ENCODE peak calls at places on chromosomes 7 and 10, in seven cellular contexts. Y is Panc1, P is RWPE1, A is mucosa of descending colon, U is fibroblast of mammary gland, I is fibroblast of the aortic adventitia, E is prostate gland. F is an unnamed sample.

GRCh38 chr10:2980791-2981360 is 86.5 kb upstream of the PFKP start:
- DNase-seq in Y (no peak), P (no peak), A (no peak), U (peak; percentile 67), I (peak; percentile 25), E (no peak), F (no peak)

GRCh38 chr7:138752568-138753518 is 45.0 kb upstream of the TMEM213 start:
- DNase-seq in Y (peak; percentile 100), P (no peak), A (peak; percentile 85), U (no peak), I (no peak), E (peak; percentile 11), F (no peak)

GRCh38 chr7:45240187-45240776 is 82.7 kb downstream of the RAMP3 start:
- DNase-seq in Y (no peak), P (peak; percentile 49), A (no peak), U (no peak), I (peak; percentile 3), E (no peak), F (no peak)

GRCh38 chr10:52578871-52579405 is 193.6 kb downstream of the MBL2 start:
- DNase-seq in Y (no peak), P (no peak), A (no peak), U (no peak), I (peak; percentile 81), E (no peak), F (no peak)

GRCh38 chr10:96417432-96417831 is 58.6 kb upstream of the OPALIN start:
- DNase-seq in Y (no peak), P (no peak), A (no peak), U (no peak), I (no peak), E (no peak), F (no peak)

GRCh38 chr7:1933066-1933835 is 263.2 kb downstream of the ELFN1 start:
- DNase-seq in Y (no peak), P (no peak), A (no peak), U (no peak), I (no peak), E (no peak), F (no peak)

GRCh38 chr7:101947899-101948298 is 130.5 kb downstream of the CUX1 start:
- DNase-seq in Y (no peak), P (no peak), A (no peak), U (no peak), I (peak; percentile 26), E (no peak), F (no peak)

GRCh38 chr7:22884911-22885823 is 62.5 kb upstream of the TOMM7 start:
- DNase-seq in Y (no peak), P (no peak), A (no peak), U (peak; percentile 22), I (no peak), E (no peak), F (no peak)

GRCh38 chr7:31307941-31308340 is 32.6 kb downstream of the NEUROD6 start:
- DNase-seq in Y (no peak), P (no peak), A (no peak), U (no peak), I (no peak), E (no peak), F (no peak)

GRCh38 chr10:45470098-45471012 is 96.3 kb downstream of the ALOX5 start:
- DNase-seq in Y (no peak), P (no peak), A (no peak), U (peak; percentile 8), I (peak; percentile 48), E (peak; percentile 46), F (no peak)

GRCh38 chr7:104883718-104884452 is 130.1 kb upstream of the KMT2E start:
- DNase-seq in Y (peak; percentile 51), P (peak; percentile 80), A (peak; percentile 90), U (peak; percentile 84), I (peak; percentile 83), E (peak; percentile 88), F (peak; percentile 86)

GRCh38 chr10:89537361-89537760 is 2.0 kb upstream of the SLC16A12 start:
- DNase-seq in Y (no peak), P (no peak), A (no peak), U (no peak), I (no peak), E (no peak), F (no peak)

GRCh38 chr10:89532476-89532875 is 2.9 kb downstream of the SLC16A12 start:
- DNase-seq in Y (no peak), P (no peak), A (no peak), U (no peak), I (no peak), E (no peak), F (no peak)

GRCh38 chr10:89534826-89535166 is 598 bp downstream of the SLC16A12 start:
- DNase-seq in Y (no peak), P (no peak), A (no peak), U (no peak), I (no peak), E (no peak), F (no peak)

GRCh38 chr10:89536013-89536354 is 590 bp upstream of the SLC16A12 start:
- DNase-seq in Y (no peak), P (no peak), A (no peak), U (no peak), I (no peak), E (no peak), F (no peak)

DNA sequence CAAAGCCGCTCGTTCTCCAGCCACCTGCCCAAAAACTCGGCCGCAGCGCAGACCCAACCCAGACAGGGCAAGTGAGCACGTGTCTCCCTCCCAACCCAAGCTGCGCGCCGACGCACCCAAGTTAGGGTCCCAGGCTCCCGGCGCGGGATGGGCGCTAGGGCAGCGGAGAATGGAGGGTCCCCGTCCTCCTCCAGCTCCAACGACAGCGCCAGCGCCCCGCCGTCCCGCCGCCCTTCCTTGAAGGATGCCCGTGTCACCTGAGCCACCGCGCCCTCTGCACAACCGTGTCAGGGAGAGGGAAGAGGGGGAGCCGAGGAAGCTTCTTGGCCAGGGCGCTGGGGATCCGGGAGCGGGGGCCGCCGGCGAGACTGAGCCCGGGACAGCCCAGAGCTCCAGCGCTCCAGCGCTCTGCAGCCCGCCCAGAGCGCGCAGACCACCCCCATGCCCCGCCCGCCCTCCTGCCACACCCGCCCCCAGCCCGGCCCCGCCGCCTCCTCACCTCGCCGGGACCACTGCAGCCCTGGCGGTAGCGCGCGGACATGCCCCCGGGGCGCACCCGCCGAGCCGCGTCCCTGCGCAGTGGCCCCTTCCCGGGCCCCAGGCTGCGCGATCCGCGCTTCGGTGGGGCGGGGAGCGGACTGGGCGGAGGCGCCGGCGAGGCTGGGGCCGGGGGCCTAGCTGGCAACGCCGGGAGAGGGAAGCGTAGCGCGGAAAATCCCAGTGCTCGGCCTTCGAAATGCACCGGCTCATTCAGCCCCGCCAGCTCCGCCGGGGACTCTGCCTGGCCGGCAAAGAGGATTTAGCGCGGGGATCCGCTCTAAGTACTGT is at the start of gene SLC16A12:
- DNase-seq in Y (no peak), P (peak; percentile 34), A (no peak), U (no peak), I (no peak), E (no peak), F (peak; percentile 70)
- TF ChIP-seq CTCF in Y (peak; percentile 9), P (no peak), A (no peak), U (no peak), I (no peak), E (no peak), F (no peak)

GRCh38 chr7:157767466-157767865 is 430.7 kb downstream of the DNAJB6 start:
- DNase-seq in Y (no peak), P (no peak), A (peak; percentile 11), U (no peak), I (no peak), E (no peak), F (no peak)
- TF ChIP-seq CTCF in Y (no peak), P (no peak), A (no peak), U (no peak), I (no peak), E (no peak), F (no peak)

DNA sequence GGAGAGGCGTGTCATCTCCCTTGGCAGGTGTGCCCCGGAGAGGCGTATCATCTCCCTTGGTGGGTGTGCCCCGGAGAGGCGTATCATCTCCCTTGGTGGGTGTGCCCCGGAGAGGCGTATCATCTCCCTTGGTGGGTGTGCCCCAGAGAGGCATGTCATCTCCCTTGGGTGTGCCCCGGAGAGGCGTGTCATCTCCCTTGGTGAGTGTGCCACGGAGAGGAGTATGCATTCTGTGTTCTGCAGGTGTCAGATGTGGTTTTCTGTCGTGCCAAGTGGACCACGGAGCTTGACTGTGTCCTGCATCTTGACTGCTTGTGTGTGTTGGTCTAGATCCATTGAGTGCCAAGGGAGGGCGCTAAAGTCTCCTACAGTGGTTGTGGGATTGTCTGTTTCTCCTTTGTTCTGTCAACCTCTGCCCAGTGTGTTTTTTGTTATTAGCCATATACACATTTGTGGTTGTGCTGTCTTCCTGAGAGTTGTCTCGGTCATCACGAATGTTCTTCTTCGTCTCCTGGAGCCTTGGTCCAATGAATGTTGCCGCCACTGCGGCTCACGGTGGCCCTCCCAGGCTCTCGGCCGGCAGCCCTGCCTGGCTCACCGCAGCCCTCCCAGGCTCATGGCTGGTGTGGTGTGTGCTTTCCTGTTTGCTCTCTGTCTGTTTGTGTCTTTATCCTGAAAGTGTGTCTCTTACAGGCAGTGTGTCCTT is 96.8 kb downstream of the INPP5A start:
- DNase-seq in Y (no peak), P (no peak), A (peak; percentile 75), U (no peak), I (no peak), E (no peak), F (no peak)
- TF ChIP-seq CTCF in Y (no peak), P (no peak), A (no peak), U (no peak), I (no peak), E (no peak), F (no peak)

DNA sequence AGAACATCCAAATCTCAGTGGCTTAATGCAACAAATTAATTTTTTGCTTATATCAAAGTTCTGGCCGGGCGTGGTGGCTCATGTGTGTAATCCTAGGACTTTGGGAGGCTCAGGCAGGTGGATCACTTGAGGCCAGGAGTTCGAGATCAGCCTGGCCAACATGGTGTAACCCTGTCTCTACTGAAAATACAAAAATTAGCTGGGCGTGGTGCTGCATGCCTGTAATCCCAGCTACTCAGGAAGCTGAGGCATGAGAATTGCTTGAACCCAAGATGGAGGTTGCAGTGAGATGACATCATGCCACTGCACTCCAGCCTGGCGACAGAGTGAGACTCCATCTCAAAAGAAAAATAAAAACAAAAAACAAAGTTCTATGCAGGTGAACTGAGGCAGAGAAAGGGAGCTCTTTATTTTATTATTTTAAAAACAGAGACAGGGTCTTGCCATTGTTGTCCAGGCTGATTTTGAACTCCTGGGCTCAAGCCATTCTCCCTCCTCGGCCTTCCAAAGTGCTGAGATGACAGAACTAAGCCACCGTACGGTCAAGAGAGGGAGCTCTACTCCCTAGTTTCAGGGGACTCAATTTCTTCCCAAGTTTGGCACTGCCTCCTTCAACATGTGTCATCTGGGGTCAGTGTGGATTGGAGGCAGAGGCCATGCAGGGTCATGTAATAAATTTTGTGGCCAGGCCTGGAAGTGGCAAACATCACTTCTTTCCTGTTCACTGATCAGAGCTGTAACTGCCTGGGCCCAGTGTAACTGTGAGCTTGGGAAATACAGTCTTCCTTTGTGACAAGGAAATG is 2.4 kb downstream of the ADCK2 start:
- DNase-seq in Y (no peak), P (no peak), A (no peak), U (peak; percentile 82), I (peak; percentile 58), E (no peak), F (no peak)
- TF ChIP-seq CTCF in Y (no peak), P (no peak), A (no peak), U (peak; percentile 63), I (peak; percentile 55), E (no peak), F (no peak)